ENCODE peak calls at places on chromosomes 3 and 15, in five cellular contexts. C, E, N, D and F are unnamed samples.

GRCh38 chr3:172280406-172281051 is 167.7 kb downstream of the GHSR start:
- DNase-seq in N (peak), D (no peak), E (no peak), C (no peak), F (no peak)

GRCh38 chr3:102733811-102734574 is 299.2 kb downstream of the ZPLD1 start:
- DNase-seq in D (no peak), C (no peak), E (peak), N (no peak), F (no peak)

GRCh38 chr3:48268381-48268935 is 27.6 kb downstream of the ZNF589 start:
- DNase-seq in D (no peak), N (peak), C (peak), E (no peak), F (peak)

GRCh38 chr3:11510001-11510760 is 133.5 kb downstream of the VGLL4 start:
- DNase-seq in E (no peak), N (no peak), C (no peak), D (no peak), F (no peak)

GRCh38 chr3:29754346-29754745 is 473.5 kb downstream of the RBMS3 start:
- DNase-seq in D (no peak), N (no peak), C (no peak), E (no peak), F (no peak)

GRCh38 chr15:31537770-31538592 is 211.3 kb downstream of the KLF13 start:
- DNase-seq in C (no peak), N (no peak), D (no peak), E (no peak), F (no peak)

GRCh38 chr15:42084465-42085235 is 9.7 kb downstream of the PLA2G4D start:
- DNase-seq in C (peak), D (peak), N (peak), E (no peak), F (no peak)

GRCh38 chr3:23959147-23959900 is 14.2 kb downstream of the NR1D2 start:
- DNase-seq in N (peak), D (no peak), C (no peak), E (no peak), F (peak)

GRCh38 chr3:56683122-56683817 is at the start of gene TASOR:
- DNase-seq in E (peak), D (peak), C (peak), N (peak), F (no peak)

GRCh38 chr15:90902996-90903732 is at the start of gene MAN2A2:
- DNase-seq in E (no peak), N (peak), C (peak), D (peak), F (no peak)

GRCh38 chr3:71398157-71398836 is 185.2 kb downstream of the FOXP1 start:
- DNase-seq in C (no peak), D (no peak), E (no peak), N (no peak), F (no peak)

GRCh38 chr3:104190681-104191080 is 1176.0 kb upstream of the ALCAM start:
- DNase-seq in D (no peak), C (no peak), N (no peak), E (no peak), F (no peak)

GRCh38 chr3:177905895-177906511 is 630.2 kb upstream of the KCNMB2 start:
- DNase-seq in C (no peak), D (no peak), E (peak), N (peak), F (peak)

GRCh38 chr3:126539558-126540250 is 15.7 kb downstream of the CHST13 start:
- DNase-seq in D (no peak), C (no peak), E (no peak), N (no peak), F (no peak)

GRCh38 chr3:172370434-172370833 is 77.8 kb downstream of the GHSR start:
- DNase-seq in E (no peak), D (no peak), C (no peak), N (no peak), F (no peak)

GRCh38 chr15:76107169-76107568 is 47.4 kb downstream of the TMEM266 start:
- DNase-seq in E (no peak), N (peak), D (no peak), C (no peak), F (peak)

GRCh38 chr15:88131937-88132336 is 124.6 kb downstream of the NTRK3 start:
- DNase-seq in D (no peak), N (peak), E (no peak), C (no peak), F (no peak)

GRCh38 chr15:37109952-37110630 is 9.7 kb upstream of the MEIS2 start:
- DNase-seq in D (no peak), C (no peak), N (no peak), E (no peak), F (no peak)

GRCh38 chr15:40906101-40906946 is 12.1 kb downstream of the VPS18 start:
- DNase-seq in C (peak), N (peak), D (peak), E (peak), F (peak)

GRCh38 chr15:76565366-76565765 is 228.8 kb downstream of the ISL2 start:
- DNase-seq in D (no peak), E (no peak), C (no peak), N (no peak), F (no peak)

GRCh38 chr3:13513051-13513912 is 33.2 kb downstream of the HDAC11 start:
- DNase-seq in N (no peak), D (no peak), E (peak), C (no peak), F (no peak)

GRCh38 chr15:39400002-39400401 is 180.9 kb upstream of the THBS1 start:
- DNase-seq in E (no peak), C (no peak), N (no peak), D (no peak), F (no peak)

GRCh38 chr15:100049483-100049882 is 292.3 kb downstream of the ADAMTS17 start:
- DNase-seq in E (no peak), N (no peak), D (no peak), C (no peak), F (no peak)

GRCh38 chr3:196991581-196992460 is 23.2 kb upstream of the PIGZ start:
- DNase-seq in D (no peak), E (no peak), C (no peak), N (no peak), F (no peak)